ENCODE peak calls at places on chromosome 11, in seven cellular contexts. Q is pancreas, X is brain microvascular endothelial cell, W is BJ, E is ovary, D is esophagus muscularis mucosa, O is adrenal gland. F is an unnamed sample. For H3K36me3, the result is how much of the 10 kb centered on the place peaks cover.

GRCh38 chr11:76824980-76825725 is 35.6 kb upstream of the ACER3 start:
- DNase-seq in Q (no peak), X (no peak), W (no peak), E (no peak), D (no peak), O (no peak), F (no peak)

GRCh38 chr11:129192150-129192549 is at the start of gene ARHGAP32:
- DNase-seq in Q (no peak), X (no peak), W (no peak), E (no peak), D (no peak), O (no peak), F (no peak)

GRCh38 chr11:121595717-121596156 is 143.0 kb upstream of the SORL1-AS1 start:
- DNase-seq in Q (no peak), X (peak), W (peak), E (no peak), D (no peak), O (no peak), F (no peak)

GRCh38 chr11:19763315-19763714 is 50.7 kb downstream of the NAV2 start:
- DNase-seq in Q (no peak), X (no peak), W (no peak), E (no peak), D (no peak), O (no peak), F (no peak)

GRCh38 chr11:27392278-27392677 is 29.3 kb upstream of the CCDC34 start:
- DNase-seq in Q (no peak), X (no peak), W (no peak), E (no peak), D (no peak), O (no peak), F (no peak)

GRCh38 chr11:22846726-22847125 is 13.5 kb downstream of the CCDC179 start:
- DNase-seq in Q (no peak), X (no peak), W (no peak), E (no peak), D (no peak), O (no peak), F (no peak)

GRCh38 chr11:118060879-118061278 is 16.0 kb upstream of the TMPRSS4 start:
- DNase-seq in Q (no peak), X (no peak), W (no peak), E (no peak), D (no peak), O (peak), F (no peak)

GRCh38 chr11:110984147-110984546 is 261.4 kb upstream of the POU2AF2 start:
- DNase-seq in Q (no peak), X (peak), W (no peak), E (no peak), D (no peak), O (no peak), F (no peak)

GRCh38 chr11:50070389-50070788 is 37.7 kb downstream of the OR4C45 start:
- DNase-seq in Q (no peak), X (no peak), W (no peak), E (no peak), D (peak), O (no peak), F (no peak)

GRCh38 chr11:47373876-47374820 is 4.2 kb downstream of the SPI1 start:
- DNase-seq in Q (peak), X (peak), W (no peak), E (peak), D (no peak), O (peak), F (peak)

GRCh38 chr11:99865951-99866350 is 821.1 kb upstream of the ARHGAP42 start:
- DNase-seq in Q (no peak), X (peak), W (no peak), E (no peak), D (no peak), O (no peak), F (no peak)

GRCh38 chr11:82797595-82797971 is 63.9 kb upstream of the FAM181B start:
- DNase-seq in Q (no peak), X (no peak), W (no peak), E (no peak), D (no peak), O (no peak), F (no peak)

GRCh38 chr11:115357066-115357465 is 147.1 kb downstream of the CADM1 start:
- DNase-seq in Q (no peak), X (no peak), W (no peak), E (no peak), D (no peak), O (no peak), F (no peak)

GRCh38 chr11:12249590-12250260 is 127.6 kb upstream of the PARVA start:
- DNase-seq in Q (peak), X (no peak), W (no peak), E (peak), D (no peak), O (no peak), F (no peak)

GRCh38 chr11:70530629-70531185 is 132.4 kb downstream of the CTTN start:
- DNase-seq in Q (no peak), X (no peak), W (no peak), E (no peak), D (no peak), O (no peak), F (no peak)

GRCh38 chr11:98455500-98456186 is 565.1 kb upstream of the CNTN5 start:
- DNase-seq in Q (no peak), X (no peak), W (no peak), E (no peak), D (no peak), O (no peak), F (no peak)

GRCh38 chr11:71179877-71180276 is 72.5 kb downstream of the SHANK2 start:
- DNase-seq in Q (no peak), X (no peak), W (no peak), E (no peak), D (no peak), O (no peak), F (no peak)

GRCh38 chr11:30197869-30198268 is 32.9 kb upstream of the FSHB start:
- DNase-seq in Q (no peak), X (no peak), W (no peak), E (no peak), D (no peak), O (no peak), F (no peak)

GRCh38 chr11:69642549-69642912 is 1.6 kb downstream of the CCND1 start:
- DNase-seq in Q (no peak), X (no peak), W (no peak), E (no peak), D (no peak), O (peak), F (no peak)

GRCh38 chr11:26028294-26028954 is 303.5 kb upstream of the ANO3 start:
- DNase-seq in Q (no peak), X (peak), W (peak), E (no peak), D (no peak), O (no peak), F (no peak)

GRCh38 chr11:19398772-19399542 is 158.2 kb upstream of the E2F8 start:
- DNase-seq in Q (peak), X (peak), W (peak), E (peak), D (no peak), O (peak), F (no peak)

GRCh38 chr11:97092823-97093222 is 703.0 kb downstream of the JRKL start:
- DNase-seq in Q (no peak), X (no peak), W (no peak), E (no peak), D (no peak), O (no peak), F (no peak)

GRCh38 chr11:62574363-62575057 is 819 bp upstream of the EEF1G start:
- DNase-seq in Q (peak), X (no peak), W (no peak), E (peak), D (no peak), O (peak), F (no peak)

GRCh38 chr11:2746401-2747230 is 46.8 kb upstream of the KCNQ1OT1 start:
- DNase-seq in Q (peak), X (no peak), W (no peak), E (peak), D (no peak), O (no peak), F (no peak)

DNA sequence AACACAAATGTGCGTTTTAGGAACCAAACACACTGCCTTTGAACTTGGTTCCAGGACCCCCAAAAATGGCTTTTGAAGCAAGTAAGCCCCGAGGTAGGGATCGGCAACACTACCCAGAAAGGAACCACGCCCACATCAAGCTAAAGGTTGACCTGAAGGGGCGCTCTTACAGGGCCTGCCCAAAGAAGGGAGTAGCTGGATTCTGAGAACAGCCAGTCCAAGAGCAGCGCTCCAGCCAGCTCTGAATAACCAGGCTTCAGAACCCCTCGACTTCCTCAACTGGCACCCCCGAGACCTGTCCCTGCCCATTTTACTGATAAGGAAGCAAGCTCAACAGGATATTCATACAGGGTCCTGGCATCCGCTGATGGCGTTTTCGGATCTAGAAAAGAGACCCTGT is 18.9 kb upstream of the MOB2 start:
- DNase-seq in Q (no peak), X (no peak), W (no peak), E (no peak), D (no peak), O (no peak), F (no peak)
- TF ChIP-seq CTCF in Q (no peak), X (peak), W (no peak), E (no peak), D (no peak), O (no peak), F (no peak)

DNA sequence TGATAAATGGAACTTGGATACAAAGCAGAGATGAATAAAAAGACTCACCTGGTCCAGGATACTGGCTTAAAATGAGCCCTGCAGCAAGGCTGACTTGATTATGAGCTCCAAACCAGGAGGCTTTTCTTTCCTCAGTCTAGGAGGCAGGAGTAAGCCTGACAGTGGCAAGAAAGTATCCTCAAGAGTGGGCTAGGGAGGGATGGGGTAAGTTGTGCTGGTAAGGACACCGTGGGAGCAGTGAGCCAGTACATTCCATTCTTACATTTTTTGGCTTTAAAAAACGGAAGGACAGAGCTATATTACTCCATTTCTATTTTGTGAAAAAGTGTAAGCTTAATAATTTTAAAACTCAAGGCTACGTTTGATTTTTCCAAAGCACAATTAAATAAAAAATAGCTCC is 187.1 kb upstream of the DDI1 start:
- DNase-seq in Q (no peak), X (no peak), W (no peak), E (no peak), D (no peak), O (no peak), F (no peak)
- H3K4me3 ChIP-seq in Q (no peak), X (no peak), W (no peak), E (no peak), D (no peak), O (no peak), F (no peak)

DNA sequence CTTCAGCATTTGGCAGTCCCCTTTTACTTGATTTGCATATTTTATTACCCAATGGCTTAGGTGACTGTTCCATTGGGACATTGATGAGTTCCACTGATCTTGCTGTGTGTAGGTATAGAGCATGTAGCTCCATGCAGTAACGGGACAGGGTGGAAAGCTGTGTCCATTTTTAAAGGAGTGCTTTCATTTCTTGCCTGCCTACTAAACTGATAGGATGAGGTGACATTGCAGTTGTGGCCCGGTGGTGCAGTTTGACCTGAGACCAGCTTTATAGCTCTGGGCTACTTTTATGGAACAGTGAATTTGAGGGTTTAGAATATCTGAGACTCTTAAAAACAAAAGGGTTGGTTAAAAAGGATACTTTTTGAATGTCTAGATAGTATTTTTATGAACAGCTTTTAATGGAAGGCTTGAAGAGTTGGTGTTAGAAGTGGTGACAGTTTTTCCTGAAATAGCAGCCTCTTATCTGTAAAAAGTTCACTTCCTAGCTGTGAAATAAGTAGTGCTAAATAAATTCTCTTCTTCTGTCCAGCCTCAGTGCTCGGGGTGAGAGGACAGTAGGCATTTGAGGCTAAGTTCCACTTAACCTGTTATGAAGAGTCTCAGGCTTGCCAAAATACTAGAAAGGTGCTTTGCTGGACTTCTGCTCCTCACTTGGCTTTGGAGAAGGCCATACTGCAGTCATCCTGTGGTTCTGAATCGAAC is 27.0 kb downstream of the NAT10 start:
- DNase-seq in Q (no peak), X (no peak), W (no peak), E (no peak), D (no peak), O (no peak), F (no peak)
- H3K36me3 ChIP-seq in Q (under half), X (half or more), W (under half), E (under half), D (half or more), O (half or more), F (under half)

GRCh38 chr11:123407124-123407995 is 22.7 kb upstream of the GRAMD1B start:
- DNase-seq in Q (peak), X (peak), W (no peak), E (peak), D (no peak), O (peak), F (no peak)
- TF ChIP-seq CTCF in Q (peak), X (peak), W (peak), E (peak), D (peak), O (peak), F (peak)

DNA sequence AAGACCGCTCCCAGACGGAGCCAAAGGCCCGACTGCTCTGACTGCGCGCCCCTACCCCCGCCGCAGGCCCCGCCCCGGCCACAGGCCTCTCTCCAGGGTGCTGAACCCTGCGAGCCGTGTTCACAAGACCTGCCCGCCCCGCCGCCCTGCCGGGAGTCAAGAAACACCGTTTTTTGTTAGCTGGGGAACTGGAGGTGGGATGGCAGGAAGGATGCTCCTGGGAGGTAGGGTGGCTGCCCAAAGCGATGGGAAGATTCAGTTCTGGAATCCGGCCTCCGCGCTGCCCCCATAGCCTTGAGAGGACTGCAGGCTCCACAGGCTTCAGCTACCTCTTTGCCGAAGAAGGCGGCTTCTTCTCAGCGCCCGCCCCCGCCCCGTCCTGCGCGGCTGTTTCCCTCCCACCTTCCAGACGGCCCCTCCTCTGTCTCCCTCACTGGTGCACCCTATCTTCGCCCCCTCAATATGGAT is 2.7 kb upstream of the PDE2A start:
- DNase-seq in Q (peak), X (peak), W (no peak), E (peak), D (no peak), O (peak), F (peak)
- H3K4me3 ChIP-seq in Q (no peak), X (no peak), W (no peak), E (no peak), D (no peak), O (no peak), F (no peak)

GRCh38 chr11:9738126-9738525 is 74.2 kb downstream of the SWAP70 start:
- DNase-seq in Q (no peak), X (no peak), W (no peak), E (no peak), D (no peak), O (peak), F (no peak)

GRCh38 chr11:9741260-9741659 is 77.4 kb downstream of the SWAP70 start:
- DNase-seq in Q (no peak), X (no peak), W (no peak), E (no peak), D (no peak), O (no peak), F (no peak)

GRCh38 chr11:9738700-9739099 is 74.8 kb downstream of the SWAP70 start:
- DNase-seq in Q (no peak), X (no peak), W (no peak), E (no peak), D (no peak), O (no peak), F (no peak)

GRCh38 chr11:9739108-9739507 is 75.2 kb downstream of the SWAP70 start:
- DNase-seq in Q (no peak), X (no peak), W (no peak), E (no peak), D (no peak), O (no peak), F (no peak)

DNA sequence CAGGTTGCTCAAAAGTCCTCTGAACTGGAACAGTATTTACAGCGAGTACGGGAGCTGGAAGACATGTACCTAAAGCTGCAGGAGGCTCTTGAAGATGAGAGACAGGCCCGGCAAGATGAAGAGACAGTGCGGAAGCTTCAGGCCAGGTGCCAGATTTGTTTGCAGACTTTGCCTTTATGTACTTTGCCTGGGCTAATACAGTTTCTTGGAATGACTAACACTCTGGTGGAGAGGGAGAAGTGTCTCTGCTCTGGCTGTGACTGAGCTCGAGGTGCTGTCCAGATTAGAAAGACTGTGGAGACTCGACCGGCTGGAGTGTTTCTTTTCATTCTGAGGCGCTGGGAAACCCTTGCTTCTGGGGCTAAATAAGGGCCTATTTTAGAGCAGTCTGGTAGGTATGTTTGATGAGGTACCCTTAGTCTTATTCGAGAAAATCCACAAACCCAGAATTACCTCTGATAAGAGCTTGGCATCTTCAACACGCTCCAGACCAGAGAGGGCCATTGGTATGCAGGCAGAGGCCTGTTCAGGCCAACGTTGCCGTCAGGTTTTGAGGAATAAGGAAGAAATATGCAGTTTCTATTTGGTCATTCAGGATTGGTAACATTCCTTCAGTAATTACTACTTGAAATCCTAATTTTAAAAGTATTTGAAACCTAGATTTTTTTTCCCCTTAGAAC is 76.5 kb downstream of the SWAP70 start:
- DNase-seq in Q (no peak), X (no peak), W (no peak), E (no peak), D (no peak), O (no peak), F (no peak)
- H3K36me3 ChIP-seq in Q (under half), X (under half), W (under half), E (under half), D (under half), O (under half), F (under half)

GRCh38 chr11:65860278-65861164 is at the start of gene MUS81:
- DNase-seq in Q (peak), X (peak), W (peak), E (peak), D (peak), O (peak), F (peak)

GRCh38 chr11:65859812-65860277 is 388 bp upstream of the MUS81 start:
- DNase-seq in Q (peak), X (no peak), W (no peak), E (no peak), D (no peak), O (no peak), F (no peak)

GRCh38 chr11:65858354-65859133 is 564 bp upstream of the CFL1 start:
- DNase-seq in Q (no peak), X (no peak), W (no peak), E (no peak), D (no peak), O (no peak), F (no peak)

GRCh38 chr11:65857500-65858353 is at the start of gene CFL1:
- DNase-seq in Q (peak), X (peak), W (peak), E (peak), D (peak), O (peak), F (peak)

DNA sequence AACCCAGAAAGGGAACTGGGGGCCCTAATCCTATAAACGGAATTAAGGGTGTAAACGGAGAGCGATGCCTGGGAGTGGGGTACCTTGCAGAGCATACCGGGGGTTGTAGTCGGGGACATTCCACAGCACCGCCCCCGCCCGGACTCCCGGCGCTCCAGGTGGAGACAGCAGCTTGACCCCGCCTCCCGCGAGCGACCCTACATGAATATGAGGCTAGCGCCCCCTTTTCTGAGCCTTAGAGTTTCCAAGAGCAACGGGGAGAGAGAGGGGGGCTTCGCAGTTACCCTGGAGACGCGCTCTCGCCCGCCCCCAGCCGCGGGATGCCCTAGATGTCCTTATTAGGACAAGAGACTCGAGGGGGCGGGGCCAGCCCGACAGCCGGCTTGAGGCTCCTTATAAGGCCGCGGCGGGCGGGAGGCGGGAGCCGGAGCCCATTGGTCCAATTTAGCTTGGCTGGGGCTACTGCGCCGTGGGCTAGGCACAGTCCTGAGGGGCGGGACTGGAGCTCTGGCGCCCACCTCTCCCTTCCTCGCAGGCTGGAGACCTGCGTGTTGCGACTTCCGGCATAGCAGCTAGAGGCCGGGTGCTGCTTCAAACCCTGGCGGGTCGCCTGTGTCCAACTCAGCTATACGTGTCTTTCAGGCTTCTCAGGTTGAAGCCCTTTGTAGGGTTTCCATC is 960 bp upstream of the MUS81 start:
- DNase-seq in Q (peak), X (peak), W (peak), E (peak), D (peak), O (peak), F (peak)
- TF ChIP-seq CTCF in Q (no peak), X (peak), W (peak), E (no peak), D (peak), O (no peak), F (no peak)